ENCODE peak calls at places on chromosomes 16 and 17, in seven cellular contexts. I is stomach; L is CD8-positive, alpha-beta memory T cell; F is IMR-90; C is mucosa of descending colon; P is GM23338; K is naive thymus-derived CD4-positive, alpha-beta T cell. Y is an unnamed sample. For H3K4me1, the result is how much of the 10 kb centered on the place peaks cover.

GRCh38 chr17:44556114-44556853 is 1.0 kb upstream of the FZD2 start:
- DNase-seq in I (peak), L (no peak), F (peak), C (no peak), P (peak), K (peak), Y (peak)

GRCh38 chr16:78606572-78606971 is 507.1 kb downstream of the WWOX start:
- DNase-seq in I (no peak), L (no peak), F (no peak), C (no peak), P (peak), K (no peak), Y (no peak)

GRCh38 chr17:10683853-10684252 is 13.5 kb downstream of the SCO1 start:
- DNase-seq in I (no peak), L (no peak), F (peak), C (no peak), P (peak), K (no peak), Y (peak)

GRCh38 chr16:29312835-29313558 is 93.5 kb downstream of the NPIPB11 start:
- DNase-seq in I (no peak), L (no peak), F (no peak), C (no peak), P (no peak), K (no peak), Y (no peak)

GRCh38 chr17:80104956-80105375 is 3.6 kb downstream of the GAA start:
- DNase-seq in I (no peak), L (no peak), F (no peak), C (no peak), P (no peak), K (no peak), Y (no peak)

GRCh38 chr16:11162571-11163268 is 93.3 kb downstream of the SOCS1 start:
- DNase-seq in I (no peak), L (no peak), F (no peak), C (no peak), P (no peak), K (no peak), Y (no peak)

GRCh38 chr17:51820766-51821165 is 337.7 kb downstream of the CA10 start:
- DNase-seq in I (no peak), L (no peak), F (no peak), C (no peak), P (no peak), K (no peak), Y (no peak)

GRCh38 chr17:28366605-28367004 is 1.6 kb upstream of the SEBOX start:
- DNase-seq in I (no peak), L (no peak), F (no peak), C (no peak), P (peak), K (no peak), Y (peak)

GRCh38 chr17:15648384-15648783 is 28.9 kb upstream of the FBXW10B start:
- DNase-seq in I (no peak), L (no peak), F (no peak), C (no peak), P (no peak), K (no peak), Y (no peak)

GRCh38 chr17:13323990-13324389 is 277.7 kb downstream of the HS3ST3A1 start:
- DNase-seq in I (no peak), L (no peak), F (peak), C (no peak), P (no peak), K (no peak), Y (no peak)

GRCh38 chr16:19923396-19923795 is 38.7 kb upstream of the GPRC5B start:
- DNase-seq in I (no peak), L (no peak), F (no peak), C (peak), P (no peak), K (no peak), Y (no peak)

GRCh38 chr16:63289834-63290460 is 1253.7 kb upstream of the CDH8 start:
- DNase-seq in I (peak), L (no peak), F (no peak), C (peak), P (peak), K (no peak), Y (peak)

GRCh38 chr17:82094931-82095776 is 2.9 kb downstream of the FASN start:
- DNase-seq in I (no peak), L (no peak), F (no peak), C (peak), P (no peak), K (no peak), Y (no peak)

GRCh38 chr17:60525347-60525623 is 757 bp downstream of the APPBP2 start:
- DNase-seq in I (no peak), L (no peak), F (peak), C (no peak), P (peak), K (no peak), Y (no peak)

GRCh38 chr17:17515921-17516295 is 19.7 kb upstream of the RASD1 start:
- DNase-seq in I (no peak), L (no peak), F (peak), C (no peak), P (no peak), K (no peak), Y (no peak)

GRCh38 chr16:55297062-55297909 is 26.7 kb upstream of the IRX6 start:
- DNase-seq in I (no peak), L (no peak), F (peak), C (no peak), P (peak), K (no peak), Y (no peak)

GRCh38 chr17:73142763-73143395 is 21.9 kb upstream of the SSTR2 start:
- DNase-seq in I (no peak), L (no peak), F (peak), C (no peak), P (no peak), K (no peak), Y (no peak)

GRCh38 chr16:66898207-66898606 is 17.9 kb downstream of the PDP2 start:
- DNase-seq in I (no peak), L (no peak), F (peak), C (no peak), P (no peak), K (no peak), Y (no peak)

GRCh38 chr17:44932526-44933097 is 15.0 kb downstream of the KIF18B start:
- DNase-seq in I (no peak), L (no peak), F (no peak), C (no peak), P (no peak), K (no peak), Y (no peak)

GRCh38 chr17:81867952-81868673 is 3.0 kb downstream of the ARHGDIA start:
- DNase-seq in I (no peak), L (no peak), F (no peak), C (peak), P (no peak), K (peak), Y (peak)

GRCh38 chr17:81647640-81648012 is 8.7 kb downstream of the PDE6G start:
- DNase-seq in I (no peak), L (no peak), F (no peak), C (no peak), P (no peak), K (no peak), Y (no peak)

GRCh38 chr17:17351901-17352781 is 49.0 kb downstream of the NT5M start:
- DNase-seq in I (peak), L (no peak), F (peak), C (no peak), P (no peak), K (no peak), Y (no peak)

GRCh38 chr17:18981642-18982424 is 22.7 kb downstream of the FAM83G start:
- DNase-seq in I (peak), L (no peak), F (peak), C (peak), P (no peak), K (no peak), Y (no peak)

GRCh38 chr17:16286947-16287562 is 66.2 kb downstream of the CENPV start:
- DNase-seq in I (no peak), L (no peak), F (no peak), C (peak), P (peak), K (no peak), Y (peak)

GRCh38 chr17:57341611-57342010 is 85.3 kb downstream of the MSI2 start:
- DNase-seq in I (no peak), L (no peak), F (no peak), C (no peak), P (no peak), K (no peak), Y (no peak)

GRCh38 chr17:45029758-45030423 is 21.5 kb downstream of the DCAKD start:
- DNase-seq in I (no peak), L (no peak), F (no peak), C (no peak), P (no peak), K (no peak), Y (no peak)

GRCh38 chr16:66862023-66862520 is 17.9 kb downstream of the CA7 start:
- DNase-seq in I (no peak), L (no peak), F (no peak), C (no peak), P (no peak), K (no peak), Y (no peak)

GRCh38 chr16:24491721-24492120 is 47.6 kb upstream of the RBBP6 start:
- DNase-seq in I (no peak), L (no peak), F (no peak), C (no peak), P (no peak), K (no peak), Y (no peak)
- H3K4me1 ChIP-seq in I (under half), L (under half), F (under half), C (under half), P (under half), K (under half), Y (under half)

GRCh38 chr16:22214402-22214801 is 8.3 kb downstream of the EEF2K start:
- DNase-seq in I (no peak), L (no peak), F (no peak), C (no peak), P (no peak), K (no peak), Y (no peak)
- H3K4me1 ChIP-seq in I (half or more), L (under half), F (under half), C (under half), P (under half), K (under half), Y (half or more)

GRCh38 chr16:81860867-81861266 is 81.8 kb downstream of the PLCG2 start:
- DNase-seq in I (no peak), L (no peak), F (no peak), C (no peak), P (no peak), K (no peak), Y (no peak)
- H3K4me1 ChIP-seq in I (under half), L (under half), F (under half), C (under half), P (under half), K (under half), Y (half or more)

GRCh38 chr16:58377932-58378331 is 14.3 kb upstream of the GINS3 start:
- DNase-seq in I (no peak), L (no peak), F (no peak), C (no peak), P (no peak), K (no peak), Y (no peak)
- H3K4me1 ChIP-seq in I (under half), L (under half), F (under half), C (under half), P (under half), K (under half), Y (under half)

GRCh38 chr16:49464877-49465504 is 91.4 kb downstream of the C16orf78 start:
- DNase-seq in I (peak), L (no peak), F (no peak), C (no peak), P (peak), K (peak), Y (peak)

GRCh38 chr16:49464093-49464492 is 90.5 kb downstream of the C16orf78 start:
- DNase-seq in I (no peak), L (no peak), F (no peak), C (no peak), P (no peak), K (no peak), Y (no peak)

GRCh38 chr16:49466881-49467280 is 93.3 kb downstream of the C16orf78 start:
- DNase-seq in I (peak), L (no peak), F (no peak), C (no peak), P (no peak), K (no peak), Y (no peak)

GRCh38 chr16:49466529-49466831 is 92.9 kb downstream of the C16orf78 start:
- DNase-seq in I (peak), L (no peak), F (no peak), C (no peak), P (no peak), K (no peak), Y (no peak)

GRCh38 chr16:49465661-49466528 is 92.3 kb downstream of the C16orf78 start:
- DNase-seq in I (peak), L (no peak), F (no peak), C (no peak), P (no peak), K (no peak), Y (no peak)
- H3K4me1 ChIP-seq in I (under half), L (under half), F (under half), C (under half), P (under half), K (under half), Y (half or more)

DNA sequence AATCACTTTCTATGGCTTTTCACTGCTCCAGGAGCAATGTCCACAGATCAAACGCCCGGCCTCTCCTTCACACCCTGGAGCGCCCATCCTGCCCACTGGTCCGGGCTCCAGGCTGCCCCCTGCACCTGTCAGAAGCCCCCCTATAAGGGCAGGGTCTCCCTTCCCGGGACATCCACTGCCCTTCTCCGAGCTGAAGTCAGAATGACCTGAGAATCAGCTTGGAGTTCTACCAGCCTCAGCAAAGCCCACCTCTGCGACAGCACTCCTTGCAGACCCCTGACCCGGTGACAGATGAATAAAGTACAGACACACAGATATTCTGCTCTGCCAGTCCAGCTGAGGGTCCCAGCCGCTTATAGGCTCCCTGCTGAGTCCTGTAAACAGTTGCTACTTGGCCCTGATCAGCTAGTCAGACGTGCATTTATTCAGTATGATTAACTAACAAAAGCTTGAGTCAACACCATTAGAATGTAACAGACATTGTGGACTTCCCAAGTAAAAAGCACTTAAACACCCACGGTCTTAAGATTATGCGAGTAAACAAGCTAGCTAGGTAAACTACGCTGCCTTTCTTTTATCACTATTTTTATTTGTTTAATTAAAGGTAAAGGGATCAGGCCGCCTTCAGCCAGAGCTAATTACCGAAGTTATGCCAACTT is 4.8 kb downstream of the SLC7A5 start:
- DNase-seq in I (no peak), L (no peak), F (peak), C (no peak), P (peak), K (no peak), Y (no peak)
- H3K4me1 ChIP-seq in I (half or more), L (under half), F (under half), C (under half), P (under half), K (under half), Y (half or more)

GRCh38 chr16:27320261-27321012 is 6.7 kb downstream of the IL4R start:
- DNase-seq in I (no peak), L (no peak), F (no peak), C (no peak), P (no peak), K (no peak), Y (no peak)
- H3K4me1 ChIP-seq in I (half or more), L (half or more), F (under half), C (half or more), P (under half), K (half or more), Y (under half)

DNA sequence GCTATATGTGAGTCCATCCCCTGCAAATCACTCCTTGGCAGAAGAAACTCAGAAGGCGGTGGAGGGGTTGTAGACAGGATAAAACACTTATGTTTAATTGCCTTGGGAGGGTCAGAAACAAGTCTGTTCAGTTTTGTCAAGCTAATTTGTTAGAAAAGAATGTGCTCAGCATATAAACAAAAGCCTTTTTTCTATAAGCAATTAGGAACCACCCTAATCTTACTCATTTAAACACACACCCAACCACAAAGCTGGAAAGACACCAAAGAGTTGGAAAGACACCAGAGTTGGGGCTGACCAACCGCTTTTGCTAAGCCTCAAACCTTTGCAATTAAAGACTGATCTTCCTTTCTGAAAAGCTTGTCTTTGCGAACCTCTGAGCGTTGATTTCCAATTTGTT is 439.2 kb upstream of the ERCC4 start:
- DNase-seq in I (no peak), L (no peak), F (no peak), C (no peak), P (no peak), K (no peak), Y (no peak)
- H3K4me1 ChIP-seq in I (under half), L (under half), F (under half), C (under half), P (under half), K (under half), Y (under half)

GRCh38 chr16:18789515-18789849 is 652 bp downstream of the RPS15A start:
- DNase-seq in I (no peak), L (no peak), F (no peak), C (no peak), P (no peak), K (no peak), Y (no peak)
- H3K4me1 ChIP-seq in I (half or more), L (under half), F (under half), C (under half), P (under half), K (under half), Y (under half)